ENCODE peak calls at places on chromosome 22, in seven cellular contexts. Z, K, C, N, I, A and M are unnamed samples.
A peak's percentile ranks its signal among the peaks of the same experiment; 100 is the strongest.

GRCh38 chr22:30204015-30204741 is 42.4 kb downstream of the LIF start:
- DNase-seq in N (no peak), K (no peak), C (no peak), A (no peak), I (no peak), Z (no peak), M (no peak)

GRCh38 chr22:42565956-42566355 is 12.2 kb downstream of the SERHL2 start:
- DNase-seq in Z (peak; percentile 4), N (no peak), C (no peak), K (no peak), I (no peak), A (no peak), M (no peak)

GRCh38 chr22:22865311-22866072 is 22.1 kb upstream of the IGLL5 start:
- DNase-seq in Z (peak; percentile 42), C (no peak), I (no peak), A (no peak), N (no peak), K (no peak), M (no peak)

GRCh38 chr22:40748388-40748970 is 69.2 kb downstream of the MCHR1 start:
- DNase-seq in K (no peak), N (no peak), I (no peak), A (no peak), C (no peak), Z (no peak), M (no peak)

GRCh38 chr22:49999901-50000586 is 12.5 kb downstream of the IL17REL start:
- DNase-seq in Z (no peak), A (no peak), K (no peak), I (no peak), C (no peak), N (no peak), M (no peak)

GRCh38 chr22:43823353-43823908 is 11.3 kb upstream of the EFCAB6 start:
- DNase-seq in C (no peak), Z (no peak), I (peak; percentile 40), K (no peak), A (no peak), N (no peak), M (no peak)

GRCh38 chr22:37241351-37242142 is 2.5 kb downstream of the RAC2 start:
- DNase-seq in A (no peak), N (no peak), I (no peak), K (no peak), C (no peak), Z (no peak), M (no peak)

GRCh38 chr22:30196141-30196866 is 50.3 kb downstream of the LIF start:
- DNase-seq in I (peak; percentile 29), A (peak; percentile 100), Z (peak; percentile 28), N (peak; percentile 100), C (peak; percentile 43), K (no peak), M (peak; percentile 88)

GRCh38 chr22:28736296-28737155 is 5.1 kb downstream of the CHEK2 start:
- DNase-seq in N (no peak), I (peak; percentile 58), C (no peak), A (no peak), K (no peak), Z (no peak), M (no peak)

GRCh38 chr22:22770280-22770871 is 117.2 kb upstream of the IGLL5 start:
- DNase-seq in A (no peak), N (peak; percentile 28), K (peak; percentile 39), I (peak; percentile 68), C (no peak), Z (peak; percentile 100), M (no peak)

GRCh38 chr22:19815093-19815822 is 39.4 kb downstream of the GNB1L start:
- DNase-seq in N (peak; percentile 21), C (no peak), Z (peak; percentile 97), I (no peak), A (no peak), K (no peak), M (no peak)

GRCh38 chr22:19815823-19816290 is 38.8 kb downstream of the GNB1L start:
- DNase-seq in N (no peak), Z (no peak), I (no peak), K (no peak), C (no peak), A (no peak), M (no peak)

GRCh38 chr22:19812910-19813309 is 41.8 kb downstream of the GNB1L start:
- DNase-seq in A (no peak), K (no peak), I (no peak), Z (no peak), C (no peak), N (no peak), M (no peak)

GRCh38 chr22:19816372-19817119 is 38.1 kb downstream of the GNB1L start:
- DNase-seq in K (no peak), C (no peak), Z (no peak), A (no peak), I (no peak), N (no peak), M (no peak)

DNA sequence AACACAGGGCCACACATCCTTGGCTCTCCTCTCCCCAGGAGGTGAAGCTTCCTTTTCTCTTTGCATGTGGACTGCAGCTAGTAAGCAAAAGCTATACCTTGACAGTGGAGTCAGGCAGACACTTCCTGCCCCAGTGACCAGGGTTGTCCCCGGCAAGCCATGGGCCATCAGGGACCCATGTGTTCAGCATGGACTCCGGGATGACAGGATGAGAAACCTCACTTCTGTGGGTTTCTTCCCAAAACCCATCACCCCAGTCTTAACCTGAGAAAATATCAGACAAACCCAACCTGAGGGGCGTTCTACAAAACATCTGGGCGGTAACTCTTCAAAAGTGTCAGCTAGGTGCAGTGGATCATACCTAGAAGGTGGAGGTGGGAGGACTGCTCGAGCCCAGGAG is 40.2 kb downstream of the GNB1L start:
- DNase-seq in N (no peak), A (no peak), K (no peak), I (no peak), Z (no peak), C (no peak), M (no peak)
- H3K27ac ChIP-seq in N (no peak overlapping the region), A (no peak overlapping the region), K (no peak overlapping the region), I (no peak overlapping the region), Z (no peak overlapping the region), C (no peak overlapping the region), M (no peak overlapping the region)

GRCh38 chr22:20453222-20453621 is 15.6 kb upstream of the SCARF2 start:
- DNase-seq in C (no peak), A (no peak), N (no peak), K (no peak), Z (no peak), I (no peak), M (no peak)

GRCh38 chr22:20456722-20457076 is 19.1 kb upstream of the SCARF2 start:
- DNase-seq in N (no peak), Z (no peak), I (no peak), C (no peak), A (no peak), K (no peak), M (no peak)

GRCh38 chr22:20456064-20456721 is 18.6 kb upstream of the SCARF2 start:
- DNase-seq in Z (peak; percentile 100), K (peak; percentile 71), I (peak; percentile 92), A (peak; percentile 86), C (peak; percentile 44), N (peak; percentile 93), M (peak; percentile 38)

GRCh38 chr22:20457506-20458240 is 20.0 kb upstream of the SCARF2 start:
- DNase-seq in N (no peak), A (no peak), K (no peak), C (no peak), I (no peak), Z (no peak), M (no peak)

DNA sequence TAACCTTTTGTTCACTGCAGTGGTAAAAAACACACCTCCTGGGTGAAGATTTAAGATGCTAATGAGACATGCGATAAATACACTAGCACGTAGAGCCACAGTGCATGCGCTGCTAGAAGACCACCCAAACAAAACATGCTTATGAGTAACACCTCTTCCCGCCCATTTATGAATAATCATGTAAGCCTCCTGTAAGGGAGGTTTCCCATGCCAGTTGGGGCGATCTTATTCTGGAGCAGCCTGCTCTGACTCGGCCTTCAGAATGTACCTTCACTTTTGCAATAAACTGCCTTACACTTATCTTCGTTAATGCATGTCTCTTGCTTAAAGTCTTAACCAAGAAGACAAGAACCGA is 18.1 kb upstream of the SCARF2 start:
- DNase-seq in I (no peak), N (peak; percentile 30), Z (no peak), C (no peak), K (no peak), A (peak; percentile 24), M (no peak)
- H2AFZ ChIP-seq in I (no peak overlapping the region), N (no peak overlapping the region), Z (no peak overlapping the region), C (no peak overlapping the region), K (no peak overlapping the region), A (no peak overlapping the region), M (no peak overlapping the region)

GRCh38 chr22:24995649-24996180 is 43.2 kb downstream of the KIAA1671 start:
- DNase-seq in A (no peak), I (no peak), Z (no peak), K (no peak), N (no peak), C (no peak), M (no peak)
- H3K27ac ChIP-seq in A (no peak overlapping the region), I (peak overlapping the region; percentile 82), Z (no peak overlapping the region), K (peak overlapping the region; percentile 43), N (no peak overlapping the region), C (no peak overlapping the region), M (no peak overlapping the region)

GRCh38 chr22:16609548-16610261 is 17.1 kb upstream of the CCT8L2 start:
- DNase-seq in K (no peak), C (no peak), Z (peak; percentile 67), I (no peak), A (no peak), N (no peak), M (no peak)
- H2AFZ ChIP-seq in K (no peak overlapping the region), C (no peak overlapping the region), Z (no peak overlapping the region), I (no peak overlapping the region), A (no peak overlapping the region), N (no peak overlapping the region), M (no peak overlapping the region)